ENCODE peak calls at places on chromosomes 13 and 19, in eight cellular contexts. T is CD4-positive, alpha-beta T cell; C is putamen; V is BJ; Q is HAP-1; U is amniotic stem cell; A is cardiac muscle cell; W is NCI-H1105 treated with DMSO at 0.1 percent for 48 hours. H is an unnamed sample.

GRCh38 chr13:42107006-42107405 is 58.6 kb downstream of the DGKH start:
- DNase-seq in T (no peak), C (no peak), V (no peak), Q (no peak), U (no peak), A (no peak), W (no peak), H (no peak)

GRCh38 chr13:79519252-79519651 is 38.3 kb downstream of the NDFIP2 start:
- DNase-seq in T (no peak), C (no peak), V (no peak), Q (no peak), U (no peak), A (no peak), W (no peak), H (no peak)

GRCh38 chr19:30324982-30325381 is 47.2 kb upstream of the ZNF536 start:
- DNase-seq in T (no peak), C (no peak), V (no peak), Q (no peak), U (no peak), A (no peak), W (no peak), H (no peak)

GRCh38 chr19:10112037-10112751 is 701 bp downstream of the P2RY11 start:
- DNase-seq in T (no peak), C (no peak), V (no peak), Q (no peak), U (no peak), A (no peak), W (no peak), H (peak; percentile 61)

GRCh38 chr13:23212621-23213020 is 31.8 kb downstream of the SGCG start:
- DNase-seq in T (no peak), C (no peak), V (no peak), Q (peak; percentile 10), U (no peak), A (peak; percentile 9), W (no peak), H (no peak)

GRCh38 chr13:41284512-41285288 is 21.3 kb upstream of the MTRF1 start:
- DNase-seq in T (no peak), C (no peak), V (peak; percentile 92), Q (no peak), U (peak; percentile 80), A (no peak), W (no peak), H (no peak)

GRCh38 chr19:55679343-55680257 is 4.6 kb downstream of the EPN1 start:
- DNase-seq in T (no peak), C (no peak), V (no peak), Q (no peak), U (no peak), A (no peak), W (no peak), H (no peak)

GRCh38 chr19:31633014-31633413 is 283.8 kb upstream of the TSHZ3 start:
- DNase-seq in T (no peak), C (no peak), V (no peak), Q (no peak), U (no peak), A (no peak), W (no peak), H (no peak)

GRCh38 chr13:19772306-19772705 is 10.4 kb downstream of the PSPC1 start:
- DNase-seq in T (no peak), C (no peak), V (no peak), Q (no peak), U (no peak), A (no peak), W (no peak), H (no peak)

GRCh38 chr19:13727798-13728197 is 36.5 kb upstream of the MRI1 start:
- DNase-seq in T (no peak), C (no peak), V (peak; percentile 51), Q (no peak), U (no peak), A (no peak), W (no peak), H (no peak)

GRCh38 chr13:51437550-51438127 is 15.2 kb downstream of the INTS6 start:
- DNase-seq in T (no peak), C (no peak), V (no peak), Q (no peak), U (no peak), A (no peak), W (no peak), H (no peak)

GRCh38 chr13:104900186-104900817 is 1635.2 kb downstream of the EFNB2 start:
- DNase-seq in T (no peak), C (no peak), V (no peak), Q (no peak), U (no peak), A (no peak), W (no peak), H (no peak)

GRCh38 chr19:8039231-8039630 is 13.3 kb upstream of the CCL25 start:
- DNase-seq in T (no peak), C (no peak), V (no peak), Q (no peak), U (no peak), A (no peak), W (no peak), H (no peak)

GRCh38 chr19:13556552-13556951 is 50.3 kb upstream of the CACNA1A start:
- DNase-seq in T (no peak), C (no peak), V (no peak), Q (no peak), U (no peak), A (no peak), W (no peak), H (no peak)

GRCh38 chr19:38793186-38793585 is 4.2 kb downstream of the LGALS7B start:
- DNase-seq in T (no peak), C (no peak), V (no peak), Q (no peak), U (no peak), A (no peak), W (no peak), H (no peak)

GRCh38 chr19:45514376-45515051 is 7.2 kb downstream of the VASP start:
- DNase-seq in T (no peak), C (no peak), V (no peak), Q (no peak), U (no peak), A (no peak), W (no peak), H (no peak)

GRCh38 chr13:99640260-99640659 is 139.0 kb downstream of the TM9SF2 start:
- DNase-seq in T (no peak), C (no peak), V (no peak), Q (no peak), U (no peak), A (no peak), W (no peak), H (no peak)

GRCh38 chr13:98749501-98749900 is 3.0 kb downstream of the SLC15A1 start:
- DNase-seq in T (no peak), C (no peak), V (peak; percentile 81), Q (no peak), U (no peak), A (no peak), W (no peak), H (no peak)

GRCh38 chr19:14023404-14024235 is 4.3 kb upstream of the RLN3 start:
- DNase-seq in T (no peak), C (no peak), V (no peak), Q (peak; percentile 82), U (no peak), A (peak; percentile 65), W (no peak), H (no peak)

GRCh38 chr19:13275016-13275722 is 125.0 kb downstream of the IER2 start:
- DNase-seq in T (no peak), C (no peak), V (no peak), Q (no peak), U (no peak), A (no peak), W (no peak), H (no peak)

GRCh38 chr13:111409413-111409812 is 89.0 kb downstream of the TEX29 start:
- DNase-seq in T (no peak), C (no peak), V (no peak), Q (no peak), U (no peak), A (no peak), W (no peak), H (no peak)

GRCh38 chr13:30133554-30133912 is 173.8 kb downstream of the KATNAL1 start:
- DNase-seq in T (no peak), C (no peak), V (no peak), Q (no peak), U (no peak), A (no peak), W (no peak), H (no peak)

GRCh38 chr19:6730153-6730804 is 7.1 kb downstream of the GPR108 start:
- DNase-seq in T (no peak), C (peak; percentile 34), V (no peak), Q (peak; percentile 87), U (no peak), A (peak; percentile 42), W (no peak), H (no peak)

GRCh38 chr13:78606471-78607408 is 3.4 kb upstream of the POU4F1 start:
- DNase-seq in T (no peak), C (no peak), V (no peak), Q (no peak), U (no peak), A (no peak), W (no peak), H (no peak)

GRCh38 chr19:18014197-18014596 is 6.2 kb downstream of the ARRDC2 start:
- DNase-seq in T (peak; percentile 68), C (no peak), V (no peak), Q (no peak), U (no peak), A (no peak), W (no peak), H (no peak)